ENCODE peak calls at places on chromosomes 4 and X, in seven cellular contexts. O, Y, J, E, C, K and P are unnamed samples.

GRCh38 chr4:183098080-183098722 is 856 bp upstream of the WWC2 start:
- DNase-seq in C (peak; percentile 56), O (peak; percentile 67), J (no peak), Y (peak; percentile 42), K (peak; percentile 86), E (peak; percentile 57), P (peak; percentile 89)

GRCh38 chrX:75107863-75108509 is 48.1 kb downstream of the ABCB7 start:
- DNase-seq in E (no peak), C (no peak), K (no peak), Y (no peak), O (no peak), J (no peak), P (no peak)

GRCh38 chrX:70444326-70445196 is at the start of gene DLG3:
- DNase-seq in O (no peak), K (no peak), E (no peak), Y (peak; percentile 30), C (no peak), J (no peak), P (peak; percentile 32)

GRCh38 chrX:96884027-96884426 is 319 bp downstream of the RPA4 start:
- DNase-seq in C (no peak), E (no peak), J (no peak), K (no peak), O (no peak), Y (no peak), P (no peak)

GRCh38 chr4:89256203-89256800 is 51.3 kb downstream of the GPRIN3 start:
- DNase-seq in C (no peak), K (no peak), J (no peak), Y (no peak), E (no peak), O (no peak), P (no peak)

GRCh38 chrX:74277846-74278245 is 26.1 kb upstream of the ZCCHC13 start:
- DNase-seq in E (no peak), C (no peak), Y (no peak), K (no peak), J (no peak), O (no peak), P (no peak)

GRCh38 chrX:13219990-13220764 is 99.7 kb downstream of the ATXN3L start:
- DNase-seq in J (no peak), K (no peak), Y (no peak), C (no peak), E (no peak), O (no peak), P (no peak)

GRCh38 chrX:12441376-12442128 is 303.3 kb downstream of the FRMPD4 start:
- DNase-seq in C (no peak), K (no peak), J (no peak), Y (peak; percentile 90), E (no peak), O (no peak), P (no peak)

GRCh38 chr4:19693949-19694597 is 557.6 kb upstream of the SLIT2 start:
- DNase-seq in E (no peak), O (no peak), Y (no peak), C (no peak), J (no peak), K (no peak), P (no peak)

GRCh38 chr4:173317003-173317402 is 17.2 kb downstream of the HMGB2 start:
- DNase-seq in Y (no peak), E (no peak), K (no peak), J (no peak), O (no peak), C (no peak), P (no peak)

GRCh38 chr4:131085009-131085408 is 1989.1 kb downstream of the C4orf33 start:
- DNase-seq in O (no peak), C (no peak), J (no peak), Y (no peak), K (no peak), E (no peak), P (no peak)

GRCh38 chr4:183553601-183554345 is 48.9 kb downstream of the ING2 start:
- DNase-seq in E (no peak), K (no peak), C (no peak), Y (no peak), J (no peak), O (no peak), P (no peak)

GRCh38 chr4:186979966-186980745 is 256.5 kb upstream of the FAT1 start:
- DNase-seq in Y (no peak), K (no peak), E (no peak), J (no peak), C (no peak), O (no peak), P (no peak)

GRCh38 chr4:61541474-61541873 is 341.3 kb downstream of the ADGRL3 start:
- DNase-seq in J (no peak), O (no peak), E (no peak), K (no peak), Y (peak; percentile 60), C (no peak), P (no peak)

GRCh38 chr4:17385403-17385802 is 126.5 kb downstream of the QDPR start:
- DNase-seq in C (no peak), E (no peak), O (no peak), Y (no peak), J (no peak), K (no peak), P (no peak)

GRCh38 chr4:53905935-53906377 is 158.4 kb downstream of the CHIC2 start:
- DNase-seq in K (no peak), C (peak; percentile 43), J (no peak), E (no peak), O (peak; percentile 37), Y (peak; percentile 64), P (peak; percentile 84)

GRCh38 chrX:48829016-48829735 is 2.9 kb downstream of the ERAS start:
- DNase-seq in O (no peak), K (no peak), C (no peak), J (no peak), Y (no peak), E (no peak), P (no peak)

GRCh38 chr4:187064033-187064432 is 340.4 kb upstream of the FAT1 start:
- DNase-seq in O (no peak), K (no peak), C (no peak), Y (no peak), E (no peak), J (no peak), P (no peak)

GRCh38 chrX:71154196-71154595 is 9.6 kb downstream of the NLGN3 start:
- DNase-seq in C (no peak), O (no peak), K (no peak), J (no peak), Y (no peak), E (no peak), P (no peak)

GRCh38 chrX:29461039-29461438 is 754.3 kb upstream of the MAGEB2 start:
- DNase-seq in O (no peak), J (no peak), K (no peak), E (no peak), Y (no peak), C (no peak), P (no peak)

GRCh38 chr4:85573270-85573669 is 98.3 kb downstream of the ARHGAP24 start:
- DNase-seq in E (no peak), C (no peak), K (no peak), Y (no peak), J (no peak), O (no peak), P (no peak)

GRCh38 chr4:15368906-15369305 is 58.9 kb upstream of the C1QTNF7 start:
- DNase-seq in Y (peak; percentile 5), K (no peak), O (no peak), J (no peak), E (no peak), C (no peak), P (no peak)

GRCh38 chrX:11393949-11394654 is 100.9 kb downstream of the AMELX start:
- DNase-seq in J (no peak), E (no peak), Y (no peak), K (no peak), C (no peak), O (no peak), P (no peak)

GRCh38 chr4:54082168-54082567 is 17.8 kb upstream of the CHIC2 start:
- DNase-seq in K (no peak), J (peak; percentile 70), C (peak; percentile 46), O (no peak), E (no peak), Y (peak; percentile 100), P (no peak)

GRCh38 chrX:132086717-132087116 is 41.1 kb downstream of the FRMD7 start:
- DNase-seq in O (no peak), C (no peak), E (no peak), Y (peak; percentile 65), J (no peak), K (no peak), P (no peak)
- H3K4me1 ChIP-seq in O (no peaks in the 10 kb centered on the region), C (no peaks in the 10 kb centered on the region), E (no peaks in the 10 kb centered on the region), Y (peaks cover 22% of the 10 kb centered on the region), J (no peaks in the 10 kb centered on the region), K (no peaks in the 10 kb centered on the region), P (no peaks in the 10 kb centered on the region)

DNA sequence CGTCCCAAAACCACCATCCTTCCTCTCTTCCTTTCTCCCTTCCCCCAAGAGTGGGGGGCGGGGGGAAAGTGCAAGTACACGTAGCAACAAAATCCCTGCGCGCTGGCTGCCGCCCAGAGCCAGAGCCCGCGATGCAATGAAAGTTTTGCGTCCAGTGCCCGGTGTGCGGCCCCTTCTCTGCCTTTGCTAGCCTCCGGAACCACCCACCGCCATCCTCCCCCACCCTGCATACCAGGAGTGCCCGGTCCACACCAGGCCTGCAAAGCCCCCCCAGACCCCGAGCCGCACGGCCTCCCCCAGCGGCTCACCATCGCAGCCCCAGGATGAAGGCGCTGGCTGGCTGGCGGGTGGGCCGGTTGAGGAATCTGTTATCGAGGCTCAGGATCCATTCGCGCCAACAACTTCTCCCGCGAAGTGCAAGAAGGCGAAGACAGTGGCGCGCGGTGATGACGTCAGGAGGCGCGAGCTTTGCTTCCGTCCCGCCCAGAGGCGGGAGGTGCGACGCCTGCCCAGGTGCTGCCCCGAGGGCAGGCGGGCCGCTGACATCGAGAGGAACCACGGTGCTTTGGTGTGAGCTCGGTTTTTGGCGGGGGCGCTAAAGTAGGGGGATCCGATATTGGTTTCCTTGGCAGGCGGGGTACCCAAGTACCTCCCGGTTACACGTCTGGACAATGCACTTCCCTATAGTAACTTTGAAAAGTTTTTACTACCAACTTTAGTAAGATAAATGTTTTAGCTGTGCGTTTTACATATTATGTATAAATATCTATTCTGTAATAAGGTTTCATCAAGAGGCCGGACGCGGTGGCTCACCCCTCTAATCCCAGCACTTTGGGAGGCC is at the start of gene RFC1:
- DNase-seq in Y (peak; percentile 89), O (peak; percentile 91), C (peak; percentile 96), K (peak; percentile 94), E (peak; percentile 91), J (peak; percentile 91), P (peak; percentile 97)
- H3K4me3 ChIP-seq in Y (peak within 1 kb of the TSS; percentile 94), O (peak within 1 kb of the TSS; percentile 95), C (peak within 1 kb of the TSS; percentile 94), K (peak within 1 kb of the TSS; percentile 79), E (peak within 1 kb of the TSS; percentile 79), J (peak within 1 kb of the TSS; percentile 84), P (peak within 1 kb of the TSS; percentile 94)

GRCh38 chr4:184898793-184899192 is 73.0 kb upstream of the ACSL1 start:
- DNase-seq in Y (peak; percentile 15), J (no peak), C (no peak), O (no peak), K (no peak), E (no peak), P (no peak)
- H3K4me1 ChIP-seq in Y (peaks cover 12% of the 10 kb centered on the region), J (no peaks in the 10 kb centered on the region), C (peaks cover 5% of the 10 kb centered on the region), O (peaks cover 5% of the 10 kb centered on the region), K (peaks cover 3% of the 10 kb centered on the region), E (no peaks in the 10 kb centered on the region), P (no peaks in the 10 kb centered on the region)

DNA sequence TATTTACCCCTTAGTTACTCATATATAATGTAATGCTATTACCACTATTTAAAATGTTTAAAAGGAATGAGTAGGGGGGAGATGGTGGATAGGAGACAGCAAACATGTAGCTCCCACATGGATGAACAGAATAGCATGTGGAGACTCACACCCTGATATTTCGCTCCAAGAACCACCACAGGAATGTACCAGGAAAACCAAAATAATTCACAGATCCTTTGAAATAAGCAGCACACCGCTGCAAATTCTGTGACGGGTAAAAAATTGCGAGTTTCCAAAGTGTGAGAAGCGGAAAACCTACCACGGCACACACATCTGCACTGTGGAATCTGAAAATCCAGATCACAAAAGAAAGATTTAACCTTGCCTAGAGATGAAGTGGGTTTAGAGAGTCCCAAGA is 428.2 kb downstream of the TLL1 start:
- DNase-seq in J (no peak), O (no peak), Y (no peak), C (no peak), K (no peak), E (no peak), P (no peak)
- H3K4me3 ChIP-seq in J (no peak overlapping the region), O (no peak overlapping the region), Y (no peak overlapping the region), C (no peak overlapping the region), K (no peak overlapping the region), E (no peak overlapping the region), P (no peak overlapping the region)